ENCODE peak calls at places on chromosomes 11 and 22, in nine cellular contexts. K is A549, M is T-helper 17 cell, Y is heart right ventricle, H is mucosa of descending colon, A is neuronal stem cell, S is upper lobe of right lung, V is fibroblast of lung, B is left lung. E is an unnamed sample.

GRCh38 chr11:23789938-23790371 is 706.9 kb upstream of the LUZP2 start:
- DNase-seq in K (peak; percentile 16), M (no peak), Y (no peak), H (peak; percentile 39), A (no peak), S (no peak), V (peak; percentile 90), B (no peak), E (no peak)

GRCh38 chr11:102666331-102666957 is 39.1 kb downstream of the MMP27 start:
- DNase-seq in K (peak; percentile 46), M (no peak), Y (no peak), H (no peak), A (peak; percentile 30), S (no peak), V (peak; percentile 39), B (no peak), E (peak; percentile 36)

GRCh38 chr22:19962909-19963806 is 21.5 kb upstream of the TXNRD2 start:
- DNase-seq in K (no peak), M (peak; percentile 8), Y (no peak), H (peak; percentile 94), A (no peak), S (peak; percentile 94), V (peak; percentile 53), B (peak; percentile 87), E (peak; percentile 93)

GRCh38 chr11:28899706-28900105 is 791.5 kb downstream of the METTL15 start:
- DNase-seq in K (no peak), M (no peak), Y (no peak), H (no peak), A (no peak), S (no peak), V (no peak), B (no peak), E (no peak)

GRCh38 chr22:19038164-19038546 is 84.1 kb downstream of the DGCR2 start:
- DNase-seq in K (no peak), M (no peak), Y (no peak), H (peak; percentile 20), A (no peak), S (no peak), V (no peak), B (peak; percentile 4), E (no peak)

GRCh38 chr22:24429411-24430365 is 2.3 kb downstream of the ADORA2A start:
- DNase-seq in K (no peak), M (no peak), Y (peak; percentile 65), H (peak; percentile 52), A (no peak), S (peak; percentile 69), V (peak; percentile 43), B (no peak), E (peak; percentile 63)

GRCh38 chr11:82906931-82907330 is 5.4 kb downstream of the DDIAS start:
- DNase-seq in K (no peak), M (no peak), Y (no peak), H (no peak), A (no peak), S (no peak), V (no peak), B (no peak), E (no peak)

GRCh38 chr11:119518746-119519382 is 95.9 kb upstream of the THY1 start:
- DNase-seq in K (no peak), M (no peak), Y (no peak), H (no peak), A (peak; percentile 76), S (no peak), V (peak; percentile 58), B (no peak), E (no peak)

GRCh38 chr22:19568337-19569311 is 44.4 kb upstream of the CLDN5 start:
- DNase-seq in K (peak; percentile 40), M (no peak), Y (peak; percentile 19), H (no peak), A (no peak), S (no peak), V (peak; percentile 87), B (no peak), E (no peak)

GRCh38 chr11:126123686-126124085 is 61.0 kb upstream of the CDON start:
- DNase-seq in K (no peak), M (no peak), Y (no peak), H (no peak), A (no peak), S (no peak), V (no peak), B (no peak), E (no peak)

DNA sequence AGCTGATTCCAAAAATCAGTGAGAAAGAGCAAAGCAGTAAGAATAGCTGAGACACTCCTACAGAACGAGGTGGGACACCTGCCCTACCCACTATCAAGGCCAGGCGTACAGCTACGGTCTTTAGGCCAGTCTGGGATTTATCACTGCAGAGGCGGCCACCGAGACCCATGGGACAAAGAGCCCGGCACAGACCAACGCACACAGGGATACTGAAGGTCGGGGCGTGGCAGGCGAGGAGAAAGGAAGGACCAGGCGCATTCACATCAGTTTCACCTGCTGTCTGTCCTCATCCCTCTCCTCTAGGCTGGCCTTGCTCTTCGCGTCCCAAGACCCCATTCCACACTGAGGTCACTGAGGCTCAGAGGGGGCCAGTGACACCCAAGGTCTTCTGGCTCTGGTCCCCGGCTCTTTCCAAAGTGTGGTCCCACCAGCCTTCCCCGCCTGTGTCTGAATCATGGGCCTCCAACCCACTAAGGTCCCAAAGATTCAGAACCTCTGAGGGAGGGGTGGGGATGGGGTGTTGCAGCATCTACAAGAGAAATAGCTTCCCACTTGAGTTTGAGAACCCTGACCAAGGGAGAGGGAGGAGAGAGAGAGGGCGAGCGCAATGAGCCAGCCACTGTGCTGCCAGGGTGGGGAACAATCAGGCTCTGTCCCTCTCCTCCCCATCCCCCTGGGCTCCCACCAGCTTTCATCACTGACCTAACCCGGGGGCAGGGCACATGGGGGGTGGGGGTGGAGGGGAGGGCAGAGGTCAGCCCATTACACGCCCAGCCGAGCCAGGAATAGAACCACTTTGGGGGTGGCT is 7.2 kb upstream of the PICK1 start:
- DNase-seq in K (no peak), M (no peak), Y (no peak), H (no peak), A (no peak), S (no peak), V (no peak), B (no peak), E (no peak)
- H3K9me3 ChIP-seq in K (no peaks in the 10 kb centered on the region), M (no peaks in the 10 kb centered on the region), Y (no peaks in the 10 kb centered on the region), H (no peaks in the 10 kb centered on the region), A (no peaks in the 10 kb centered on the region), S (no peaks in the 10 kb centered on the region), V (no peaks in the 10 kb centered on the region), B (no peaks in the 10 kb centered on the region), E (no peaks in the 10 kb centered on the region)

DNA sequence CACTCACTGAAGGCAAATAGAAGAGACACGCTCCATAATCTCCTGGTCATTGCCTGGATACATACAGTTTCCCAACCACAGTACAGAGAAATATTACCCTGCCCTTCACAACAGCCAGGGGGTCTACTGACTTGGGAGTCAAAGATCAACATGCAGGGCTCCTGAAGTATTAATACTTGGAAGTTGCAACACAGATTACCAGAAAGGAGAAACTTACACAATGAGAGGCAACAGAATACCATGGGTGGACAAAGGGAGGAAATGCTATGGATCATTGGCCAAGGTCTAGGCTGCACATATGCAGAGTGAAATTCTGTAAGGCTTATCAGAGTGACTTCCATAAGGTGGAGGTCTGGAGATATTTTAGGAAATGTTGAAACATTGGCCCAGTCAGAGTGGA is 267.9 kb upstream of the FAT3 start:
- DNase-seq in K (no peak), M (no peak), Y (no peak), H (no peak), A (no peak), S (no peak), V (no peak), B (no peak), E (no peak)
- H3K9me3 ChIP-seq in K (peaks cover 38% of the 10 kb centered on the region), M (no peaks in the 10 kb centered on the region), Y (peaks cover 31% of the 10 kb centered on the region), H (peaks cover 11% of the 10 kb centered on the region), A (peaks cover 10% of the 10 kb centered on the region), S (no peaks in the 10 kb centered on the region), V (no peaks in the 10 kb centered on the region), B (no peaks in the 10 kb centered on the region), E (no peaks in the 10 kb centered on the region)

DNA sequence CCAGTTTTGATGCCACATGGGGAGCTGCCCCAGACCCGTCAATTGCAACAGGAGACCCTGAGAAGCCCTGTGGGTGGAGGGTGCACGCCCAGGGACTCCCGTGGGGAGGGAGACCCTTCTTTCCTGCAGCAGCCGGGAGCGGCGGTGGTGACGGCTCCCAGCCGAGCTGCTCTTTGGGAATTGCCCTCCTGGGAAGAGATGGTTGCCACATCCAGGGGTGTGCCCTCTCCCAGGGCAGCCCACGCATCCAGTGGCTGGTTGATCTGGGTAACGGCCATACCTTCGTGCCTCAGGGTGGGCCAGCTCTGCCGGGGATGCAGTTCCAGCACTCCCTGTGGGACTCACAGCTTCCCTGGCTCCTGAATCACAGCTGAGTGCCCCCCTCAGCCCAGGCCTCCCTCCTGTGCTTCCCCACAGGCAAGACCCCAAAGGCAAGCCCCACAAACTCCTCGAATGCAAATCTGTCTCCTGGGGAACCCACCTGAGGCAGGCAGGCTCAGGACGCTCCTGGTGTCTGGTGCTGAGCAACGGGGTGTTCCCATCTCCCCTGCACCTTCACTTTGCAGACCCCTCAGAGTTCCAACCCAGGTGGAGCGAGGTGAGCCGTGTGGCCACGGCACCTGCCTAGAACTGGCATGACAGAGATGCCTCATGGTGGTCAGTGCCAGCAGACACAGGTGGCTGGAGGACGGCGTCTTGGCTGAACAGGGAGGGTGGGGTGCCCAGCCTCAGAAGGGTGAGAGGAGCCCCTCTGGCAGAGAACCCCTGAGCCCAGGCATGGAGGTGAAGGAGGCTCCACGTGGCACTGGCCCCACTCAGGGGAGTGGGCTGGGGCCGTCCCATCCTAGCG is 1027.4 kb downstream of the BRD1 start:
- DNase-seq in K (no peak), M (no peak), Y (no peak), H (no peak), A (no peak), S (peak; percentile 51), V (no peak), B (no peak), E (no peak)
- H3K9me3 ChIP-seq in K (no peaks in the 10 kb centered on the region), M (no peaks in the 10 kb centered on the region), Y (no peaks in the 10 kb centered on the region), H (no peaks in the 10 kb centered on the region), A (no peaks in the 10 kb centered on the region), S (no peaks in the 10 kb centered on the region), V (peaks cover 3% of the 10 kb centered on the region), B (no peaks in the 10 kb centered on the region), E (no peaks in the 10 kb centered on the region)

GRCh38 chr11:134395002-134395401 is 17.0 kb downstream of the B3GAT1 start:
- DNase-seq in K (no peak), M (no peak), Y (no peak), H (no peak), A (no peak), S (no peak), V (no peak), B (no peak), E (no peak)

GRCh38 chr11:134391656-134392055 is 20.4 kb downstream of the B3GAT1 start:
- DNase-seq in K (no peak), M (no peak), Y (no peak), H (no peak), A (no peak), S (no peak), V (no peak), B (no peak), E (no peak)

GRCh38 chr11:134392953-134393615 is 19.0 kb downstream of the B3GAT1 start:
- DNase-seq in K (no peak), M (no peak), Y (no peak), H (no peak), A (no peak), S (no peak), V (no peak), B (no peak), E (no peak)

GRCh38 chr11:134393638-134394037 is 18.4 kb downstream of the B3GAT1 start:
- DNase-seq in K (peak; percentile 5), M (no peak), Y (no peak), H (peak; percentile 56), A (no peak), S (no peak), V (no peak), B (no peak), E (peak; percentile 17)

DNA sequence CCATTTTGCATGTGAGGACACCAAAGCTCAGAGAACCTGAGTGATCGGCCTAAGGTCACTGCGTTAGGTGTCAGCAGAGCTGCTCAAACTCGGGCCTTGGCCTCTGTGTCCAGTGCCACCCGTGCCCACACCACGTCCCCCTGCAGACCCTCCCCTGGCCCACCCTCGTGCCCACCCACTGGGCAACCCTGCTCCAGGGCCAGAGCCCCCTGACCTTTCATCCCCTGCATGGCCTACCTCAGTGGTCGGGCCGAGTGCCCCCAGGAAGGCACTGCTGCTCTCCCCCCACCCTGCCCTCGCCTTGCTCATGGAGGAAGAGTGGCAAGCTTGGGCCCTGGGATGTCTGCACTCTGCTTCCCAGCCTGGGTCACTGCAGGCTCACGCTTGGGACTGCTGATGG is 17.7 kb downstream of the B3GAT1 start:
- DNase-seq in K (no peak), M (no peak), Y (no peak), H (no peak), A (no peak), S (no peak), V (no peak), B (no peak), E (no peak)
- H3K9me3 ChIP-seq in K (no peaks in the 10 kb centered on the region), M (no peaks in the 10 kb centered on the region), Y (no peaks in the 10 kb centered on the region), H (no peaks in the 10 kb centered on the region), A (no peaks in the 10 kb centered on the region), S (no peaks in the 10 kb centered on the region), V (no peaks in the 10 kb centered on the region), B (no peaks in the 10 kb centered on the region), E (no peaks in the 10 kb centered on the region)

E was measured in prostate gland.